ENCODE peak calls at places on chromosomes 7 and 10, in four cellular contexts. A is PC-3, K is cardiac muscle cell, Q is retina. N is an unnamed sample.

GRCh38 chr10:19816420-19817250 is at the start of gene PLXDC2:
- DNase-seq in A (peak; percentile 9), K (no peak), Q (peak; percentile 90), N (peak; percentile 32)

GRCh38 chr7:132029369-132030160 is 473.1 kb upstream of the PODXL start:
- DNase-seq in A (peak; percentile 39), K (no peak), Q (no peak), N (no peak)

GRCh38 chr7:156127166-156128134 is 315.2 kb upstream of the SHH start:
- DNase-seq in A (no peak), K (no peak), Q (no peak), N (no peak)

GRCh38 chr7:25722856-25723255 is 429.1 kb upstream of the NFE2L3 start:
- DNase-seq in A (no peak), K (no peak), Q (no peak), N (no peak)

GRCh38 chr7:95951997-95952795 is 179.8 kb downstream of the DYNC1I1 start:
- DNase-seq in A (no peak), K (no peak), Q (no peak), N (peak; percentile 27)

GRCh38 chr7:33459340-33459751 is 330.0 kb downstream of the BBS9 start:
- DNase-seq in A (peak; percentile 57), K (peak; percentile 80), Q (peak; percentile 16), N (no peak)

GRCh38 chr10:107686095-107686494 is 521.6 kb upstream of the SORCS1 start:
- DNase-seq in A (no peak), K (no peak), Q (no peak), N (no peak)

GRCh38 chr10:18607979-18608378 is 43.4 kb downstream of the NSUN6 start:
- DNase-seq in A (peak; percentile 61), K (no peak), Q (no peak), N (no peak)

GRCh38 chr10:12828736-12829135 is 172.8 kb downstream of the CCDC3 start:
- DNase-seq in A (no peak), K (no peak), Q (no peak), N (no peak)

GRCh38 chr7:7706556-7706955 is 11.9 kb downstream of the RPA3 start:
- DNase-seq in A (no peak), K (peak; percentile 12), Q (no peak), N (no peak)

GRCh38 chr10:72809033-72809432 is 84.5 kb upstream of the OIT3 start:
- DNase-seq in A (no peak), K (no peak), Q (no peak), N (no peak)

GRCh38 chr10:28495084-28495483 is 37.8 kb upstream of the WAC start:
- DNase-seq in A (no peak), K (no peak), Q (no peak), N (no peak)

GRCh38 chr10:31317652-31318381 is 1.2 kb upstream of the ZEB1 start:
- DNase-seq in A (no peak), K (no peak), Q (no peak), N (no peak)

GRCh38 chr10:129784891-129785290 is 179.2 kb downstream of the EBF3 start:
- DNase-seq in A (no peak), K (no peak), Q (no peak), N (no peak)

GRCh38 chr7:54541941-54542618 is at the start of gene VSTM2A:
- DNase-seq in A (no peak), K (peak; percentile 2), Q (peak; percentile 94), N (peak; percentile 34)

GRCh38 chr7:16762177-16762576 is 8.6 kb downstream of the TSPAN13 start:
- DNase-seq in A (no peak), K (no peak), Q (no peak), N (no peak)

GRCh38 chr10:124554085-124554858 is 92.6 kb downstream of the LHPP start:
- DNase-seq in A (no peak), K (no peak), Q (no peak), N (no peak)

GRCh38 chr7:130278892-130279690 is 12.4 kb downstream of the CPA2 start:
- DNase-seq in A (peak; percentile 78), K (peak; percentile 97), Q (no peak), N (no peak)

GRCh38 chr10:72273410-72274212 is at the start of gene DDIT4:
- DNase-seq in A (peak; percentile 96), K (peak; percentile 100), Q (peak; percentile 98), N (peak; percentile 98)

GRCh38 chr10:26439436-26440090 is 1.4 kb downstream of the APBB1IP start:
- DNase-seq in A (no peak), K (no peak), Q (no peak), N (no peak)

GRCh38 chr7:2843711-2844152 is 376 bp downstream of the GNA12 start:
- DNase-seq in A (no peak), K (peak; percentile 49), Q (peak; percentile 48), N (no peak)

GRCh38 chr10:58444876-58445275 is 59.7 kb downstream of the TFAM start:
- DNase-seq in A (no peak), K (peak; percentile 66), Q (no peak), N (no peak)

GRCh38 chr7:137943132-137943551 is 58.7 kb downstream of the CREB3L2 start:
- DNase-seq in A (no peak), K (peak; percentile 95), Q (no peak), N (no peak)

GRCh38 chr10:9786101-9786500 is 1231.6 kb upstream of the CELF2 start:
- DNase-seq in A (no peak), K (peak; percentile 47), Q (no peak), N (no peak)

GRCh38 chr10:70649526-70649925 is 22.8 kb upstream of the ADAMTS14 start:
- DNase-seq in A (peak; percentile 99), K (no peak), Q (no peak), N (no peak)

GRCh38 chr7:153381275-153382119 is 621.9 kb downstream of the ACTR3B start:
- DNase-seq in A (peak; percentile 31), K (no peak), Q (peak; percentile 86), N (peak; percentile 38)

GRCh38 chr10:113867904-113868303 is 13.4 kb downstream of the NHLRC2 start:
- DNase-seq in A (no peak), K (no peak), Q (no peak), N (no peak)

GRCh38 chr10:92268763-92269162 is 22.1 kb downstream of the CPEB3 start:
- DNase-seq in A (no peak), K (no peak), Q (no peak), N (no peak)

GRCh38 chr10:44439845-44440244 is 54.9 kb upstream of the CXCL12 start:
- DNase-seq in A (no peak), K (no peak), Q (no peak), N (no peak)

GRCh38 chr7:101747758-101748345 is 69.6 kb upstream of the CUX1 start:
- DNase-seq in A (no peak), K (peak; percentile 12), Q (no peak), N (no peak)

GRCh38 chr10:69449841-69450240 is 1.4 kb upstream of the TSPAN15 start:
- DNase-seq in A (peak; percentile 98), K (peak; percentile 64), Q (peak; percentile 58), N (no peak)

GRCh38 chr7:107505997-107506682 is 36.3 kb downstream of the GPR22 start:
- DNase-seq in A (peak; percentile 87), K (peak; percentile 5), Q (no peak), N (no peak)